ENCODE peak calls at places on chromosomes 5 and 9, in six cellular contexts. T, F, H, P, R and C are unnamed samples.

GRCh38 chr9:137588891-137589290 is 1.4 kb downstream of the ZMYND19 start:
- DNase-seq in F (no peak), P (no peak), T (no peak), R (no peak), H (no peak), C (no peak)

GRCh38 chr9:121736147-121736721 is 84.8 kb downstream of the DAB2IP start:
- DNase-seq in R (peak), F (peak), T (peak), H (peak), P (peak), C (peak)

GRCh38 chr9:112224401-112225289 is 49.5 kb upstream of the SUSD1 start:
- DNase-seq in T (no peak), F (no peak), R (no peak), H (no peak), P (no peak), C (no peak)

GRCh38 chr9:96056221-96056620 is 180.7 kb downstream of the ERCC6L2 start:
- DNase-seq in T (no peak), F (no peak), R (no peak), H (no peak), P (no peak), C (no peak)

GRCh38 chr5:31531543-31531887 is 378 bp downstream of the DROSHA start:
- DNase-seq in T (peak), H (peak), P (no peak), R (no peak), F (no peak), C (peak)

GRCh38 chr9:27165670-27166069 is 56.6 kb downstream of the TEK start:
- DNase-seq in F (no peak), H (no peak), R (peak), T (no peak), P (peak), C (no peak)

GRCh38 chr5:44665101-44665701 is 143.5 kb upstream of the MRPS30 start:
- DNase-seq in H (no peak), T (no peak), F (no peak), R (no peak), P (no peak), C (no peak)

GRCh38 chr5:115262066-115262404 is 642 bp downstream of the PGGT1B start:
- DNase-seq in R (peak), H (no peak), F (no peak), P (no peak), T (no peak), C (no peak)

GRCh38 chr9:100670719-100671118 is 92.8 kb downstream of the CAVIN4 start:
- DNase-seq in T (no peak), F (no peak), H (no peak), R (peak), P (no peak), C (no peak)

GRCh38 chr9:13113201-13113600 is 166.3 kb downstream of the MPDZ start:
- DNase-seq in P (no peak), H (no peak), T (no peak), F (no peak), R (no peak), C (no peak)

GRCh38 chr5:122192883-122193496 is 63.6 kb downstream of the ZNF474 start:
- DNase-seq in P (peak), R (peak), T (peak), H (peak), F (no peak), C (peak)

GRCh38 chr5:117486879-117487391 is 912.3 kb upstream of the SEMA6A start:
- DNase-seq in P (no peak), H (no peak), F (no peak), R (no peak), T (peak), C (no peak)

GRCh38 chr9:79012561-79012960 is 559.2 kb upstream of the TLE4 start:
- DNase-seq in F (no peak), T (no peak), R (peak), H (no peak), P (no peak), C (no peak)

GRCh38 chr9:33263131-33263935 is 1.2 kb downstream of the BAG1 start:
- DNase-seq in F (no peak), H (no peak), T (no peak), R (peak), P (no peak), C (peak)

GRCh38 chr9:135506327-135507103 is 6.0 kb downstream of the MRPS2 start:
- DNase-seq in R (peak), F (no peak), P (no peak), T (no peak), H (peak), C (peak)

GRCh38 chr5:77311217-77311571 is 100.7 kb downstream of the PDE8B start:
- DNase-seq in F (no peak), P (no peak), H (no peak), R (no peak), T (no peak), C (no peak)

GRCh38 chr5:24385070-24385469 is 259.7 kb downstream of the CDH10 start:
- DNase-seq in F (no peak), R (no peak), T (no peak), P (no peak), H (no peak), C (no peak)

GRCh38 chr5:165029471-165029870 is 1524.1 kb downstream of the MAT2B start:
- DNase-seq in H (peak), F (no peak), T (peak), P (no peak), R (peak), C (no peak)

DNA sequence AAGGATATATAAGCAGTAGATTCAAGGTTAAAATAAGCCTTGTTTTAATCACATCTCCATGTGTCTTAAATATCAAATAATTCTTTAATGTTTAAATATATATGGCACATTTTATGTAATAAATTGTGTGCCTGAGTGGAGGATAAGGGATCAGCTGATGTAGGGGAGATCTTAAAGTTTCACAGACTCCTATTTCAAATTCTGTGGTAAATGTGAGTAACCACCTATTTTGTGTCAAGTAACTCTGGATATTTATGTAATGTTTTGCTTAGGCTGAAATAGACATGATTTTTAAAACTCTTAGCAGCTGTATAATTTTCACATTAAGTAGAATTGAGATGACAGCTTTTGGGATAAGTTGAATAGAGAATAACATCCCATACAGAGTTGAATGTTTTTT is 41.3 kb upstream of the ITGA2 start:
- DNase-seq in P (no peak), H (no peak), T (no peak), F (no peak), R (no peak), C (no peak)
- TF ChIP-seq CTCF in P (no peak), H (no peak), T (no peak), F (no peak), R (no peak), C (no peak)

GRCh38 chr5:134100283-134101011 is 14.0 kb upstream of the TCF7 start:
- DNase-seq in H (no peak), R (peak), T (peak), P (no peak), F (no peak), C (no peak)

GRCh38 chr5:134103397-134103796 is 11.1 kb upstream of the TCF7 start:
- DNase-seq in F (no peak), P (no peak), T (no peak), H (no peak), R (no peak), C (no peak)

GRCh38 chr5:134099939-134100282 is 14.6 kb upstream of the TCF7 start:
- DNase-seq in P (no peak), R (no peak), T (no peak), H (no peak), F (no peak), C (no peak)

GRCh38 chr5:134103998-134104612 is 10.4 kb upstream of the TCF7 start:
- DNase-seq in R (no peak), F (no peak), P (no peak), T (no peak), H (no peak), C (no peak)

DNA sequence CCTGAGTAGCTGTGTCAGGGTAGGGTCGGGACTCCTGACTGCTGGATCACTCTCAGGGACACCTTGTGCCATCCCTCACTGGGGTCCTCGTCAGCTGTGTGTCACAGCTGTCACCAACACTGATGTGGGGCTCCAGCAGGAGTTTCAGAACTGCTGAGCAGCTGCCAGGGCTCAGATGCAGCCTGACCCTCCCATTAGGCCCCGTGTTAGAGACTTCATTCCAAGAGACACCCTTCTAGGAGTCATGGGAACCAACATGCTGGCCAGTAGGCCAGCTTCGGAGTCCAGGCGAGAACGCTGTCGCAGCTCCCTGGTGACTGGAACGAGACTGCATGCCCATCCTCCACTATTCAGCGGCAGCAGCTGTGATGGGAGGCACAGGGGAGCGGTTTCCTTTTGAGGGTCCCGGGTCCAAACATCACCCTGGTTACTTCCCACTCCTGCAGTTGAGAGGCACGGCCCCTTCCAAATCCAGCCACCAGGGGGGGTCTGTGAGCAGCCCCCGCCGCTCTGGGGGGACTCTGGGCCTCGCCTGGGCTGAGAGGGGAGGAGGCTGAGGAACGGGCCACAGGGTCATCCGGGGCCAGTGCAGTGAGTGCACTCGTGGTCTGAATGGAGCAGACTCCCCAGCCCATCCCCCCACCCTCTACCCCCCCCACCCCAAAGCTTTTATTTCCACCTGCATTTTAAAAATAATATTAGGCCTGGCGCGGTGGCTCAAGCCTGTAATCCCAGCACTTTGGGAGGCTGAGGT is 12.6 kb upstream of the TCF7 start:
- DNase-seq in P (peak), F (no peak), T (peak), H (peak), R (peak), C (peak)
- TF ChIP-seq CTCF in P (peak), F (peak), T (peak), H (peak), R (peak), C (peak)

GRCh38 chr5:78627766-78628165 is 20.8 kb downstream of the LHFPL2 start:
- DNase-seq in P (no peak), T (no peak), R (no peak), F (no peak), H (no peak), C (no peak)

GRCh38 chr5:78626009-78626571 is 22.5 kb downstream of the LHFPL2 start:
- DNase-seq in H (no peak), P (no peak), T (no peak), F (no peak), R (no peak), C (no peak)

GRCh38 chr5:78624992-78625391 is 23.6 kb downstream of the LHFPL2 start:
- DNase-seq in F (no peak), T (no peak), R (no peak), H (no peak), P (no peak), C (no peak)

GRCh38 chr5:78628260-78629024 is 20.1 kb downstream of the LHFPL2 start:
- DNase-seq in H (peak), T (no peak), P (no peak), F (no peak), R (no peak), C (no peak)

GRCh38 chr5:78627175-78627574 is 21.4 kb downstream of the LHFPL2 start:
- DNase-seq in P (no peak), R (no peak), T (no peak), F (no peak), H (no peak), C (no peak)
- TF ChIP-seq CTCF in P (peak), R (peak), T (no peak), F (peak), H (no peak), C (peak)

GRCh38 chr9:35728041-35728971 is 3.7 kb downstream of the TLN1 start:
- DNase-seq in R (peak), F (peak), H (peak), P (no peak), T (no peak), C (peak)

GRCh38 chr9:35727676-35728040 is 4.3 kb downstream of the TLN1 start:
- DNase-seq in T (no peak), F (no peak), R (no peak), H (no peak), P (no peak), C (no peak)

GRCh38 chr9:35725362-35725761 is 6.6 kb downstream of the TLN1 start:
- DNase-seq in F (no peak), T (no peak), P (no peak), H (no peak), R (peak), C (no peak)

GRCh38 chr9:35729101-35729500 is 2.9 kb downstream of the TLN1 start:
- DNase-seq in R (no peak), P (no peak), T (no peak), H (no peak), F (no peak), C (no peak)

DNA sequence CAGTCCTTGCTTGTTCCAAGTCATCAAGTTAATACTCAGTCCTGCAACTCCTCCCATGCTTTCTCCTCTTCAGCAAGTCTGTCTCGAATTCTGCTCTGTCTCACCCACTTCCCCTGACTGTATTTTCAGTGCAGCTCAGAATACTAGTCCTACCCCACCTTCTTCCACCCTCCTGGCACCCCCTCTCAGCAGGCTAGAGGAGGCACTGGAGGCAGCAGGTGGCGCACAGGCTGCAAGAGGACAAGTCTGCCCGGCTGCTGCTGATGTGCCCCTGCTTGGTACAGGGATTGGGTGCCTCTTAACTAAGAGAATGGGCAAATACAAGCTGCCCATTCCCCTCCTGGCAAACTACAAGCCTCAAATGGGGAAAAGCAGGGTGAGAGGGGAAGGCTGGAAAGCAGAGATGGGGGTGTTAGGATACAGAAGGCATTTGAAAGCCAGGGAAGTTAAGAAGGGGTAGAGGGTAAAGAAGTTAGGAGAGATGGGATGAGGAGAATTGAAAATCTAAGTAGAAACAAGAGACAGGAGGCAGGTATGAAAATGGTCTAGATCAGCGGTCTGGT is 5.0 kb downstream of the TLN1 start:
- DNase-seq in P (no peak), F (no peak), H (no peak), R (peak), T (no peak), C (no peak)
- TF ChIP-seq CTCF in P (no peak), F (no peak), H (no peak), R (no peak), T (no peak), C (no peak)

DNA sequence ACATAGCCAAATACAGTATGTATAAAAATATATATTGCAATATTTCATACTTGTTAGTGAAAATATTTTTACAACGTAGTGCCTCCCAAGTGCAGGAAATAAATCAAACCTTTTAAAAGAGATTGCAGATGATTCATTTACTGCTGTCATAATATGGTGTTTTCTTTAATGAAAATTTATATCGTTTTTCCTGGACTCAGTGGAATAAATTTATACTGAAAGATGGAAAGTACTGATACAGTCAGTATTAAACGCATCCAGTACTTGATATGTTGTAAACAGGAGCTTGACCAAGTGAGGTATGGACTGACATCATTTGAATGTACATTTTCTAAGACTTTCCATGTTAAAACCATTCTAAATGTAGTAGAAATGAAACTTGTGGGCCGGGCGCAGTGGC is 143.4 kb upstream of the ZNF608 start:
- DNase-seq in H (no peak), T (no peak), P (no peak), F (no peak), R (no peak), C (no peak)
- TF ChIP-seq CTCF in H (no peak), T (no peak), P (no peak), F (no peak), R (no peak), C (no peak)

GRCh38 chr9:99000480-99001395 is 57.0 kb downstream of the COL15A1 start:
- DNase-seq in P (no peak), F (no peak), H (peak), R (peak), T (peak), C (peak)

GRCh38 chr9:99001892-99002291 is 58.2 kb downstream of the COL15A1 start:
- DNase-seq in F (no peak), P (no peak), T (no peak), R (peak), H (no peak), C (no peak)

GRCh38 chr9:98997580-98997979 is 53.9 kb downstream of the COL15A1 start:
- DNase-seq in T (no peak), H (no peak), R (no peak), F (no peak), P (no peak), C (no peak)

GRCh38 chr9:98998441-98999151 is 54.9 kb downstream of the COL15A1 start:
- DNase-seq in T (peak), P (peak), H (peak), R (peak), F (peak), C (peak)

DNA sequence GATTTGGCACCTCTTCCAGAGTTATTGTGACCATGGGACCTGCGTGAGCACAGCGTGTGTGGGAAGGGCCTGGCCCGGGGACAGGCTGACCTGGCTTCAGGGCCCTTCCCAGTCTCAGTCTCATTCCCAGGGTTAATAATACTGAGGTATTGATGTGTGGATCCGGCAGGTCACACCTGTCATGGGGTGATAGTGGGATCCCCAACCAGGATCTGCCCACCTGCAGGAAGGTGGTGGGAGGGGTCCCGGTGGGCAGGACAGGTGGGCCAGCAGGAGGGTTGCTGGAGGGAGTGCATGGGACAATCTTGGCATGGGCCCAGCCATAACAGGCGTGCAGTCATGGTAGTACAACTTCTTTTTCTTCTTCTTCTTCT is 55.4 kb downstream of the COL15A1 start:
- DNase-seq in P (no peak), R (no peak), F (no peak), T (no peak), H (no peak), C (no peak)
- TF ChIP-seq CTCF in P (no peak), R (no peak), F (no peak), T (peak), H (no peak), C (peak)

GRCh38 chr9:21096172-21096900 is 18.6 kb upstream of the IFNB1 start:
- DNase-seq in H (no peak), R (no peak), F (no peak), T (peak), P (no peak), C (no peak)
- TF ChIP-seq CTCF in H (no peak), R (no peak), F (no peak), T (no peak), P (no peak), C (no peak)

DNA sequence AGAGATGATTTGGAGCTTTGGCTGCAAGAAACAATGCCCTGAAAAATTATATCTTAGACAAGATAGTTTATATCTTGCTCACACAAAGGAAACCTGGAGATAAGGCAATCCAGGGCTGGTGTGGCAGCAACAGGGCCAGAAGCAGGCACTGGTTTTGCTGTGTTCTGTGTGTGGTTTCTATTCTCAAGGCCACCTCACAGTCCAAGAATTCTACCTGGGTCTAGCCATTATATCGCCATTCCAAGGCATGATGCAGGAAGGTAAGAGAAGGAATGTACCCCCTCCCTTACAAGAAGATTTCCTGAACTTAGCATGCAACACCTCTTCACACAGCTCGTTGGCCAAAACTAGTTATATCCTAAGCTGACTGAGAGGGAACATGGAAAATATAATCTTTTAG is 74.5 kb upstream of the MEGF10 start:
- DNase-seq in H (no peak), F (no peak), R (no peak), P (no peak), T (no peak), C (no peak)
- TF ChIP-seq CTCF in H (no peak), F (no peak), R (no peak), P (no peak), T (no peak), C (no peak)

DNA sequence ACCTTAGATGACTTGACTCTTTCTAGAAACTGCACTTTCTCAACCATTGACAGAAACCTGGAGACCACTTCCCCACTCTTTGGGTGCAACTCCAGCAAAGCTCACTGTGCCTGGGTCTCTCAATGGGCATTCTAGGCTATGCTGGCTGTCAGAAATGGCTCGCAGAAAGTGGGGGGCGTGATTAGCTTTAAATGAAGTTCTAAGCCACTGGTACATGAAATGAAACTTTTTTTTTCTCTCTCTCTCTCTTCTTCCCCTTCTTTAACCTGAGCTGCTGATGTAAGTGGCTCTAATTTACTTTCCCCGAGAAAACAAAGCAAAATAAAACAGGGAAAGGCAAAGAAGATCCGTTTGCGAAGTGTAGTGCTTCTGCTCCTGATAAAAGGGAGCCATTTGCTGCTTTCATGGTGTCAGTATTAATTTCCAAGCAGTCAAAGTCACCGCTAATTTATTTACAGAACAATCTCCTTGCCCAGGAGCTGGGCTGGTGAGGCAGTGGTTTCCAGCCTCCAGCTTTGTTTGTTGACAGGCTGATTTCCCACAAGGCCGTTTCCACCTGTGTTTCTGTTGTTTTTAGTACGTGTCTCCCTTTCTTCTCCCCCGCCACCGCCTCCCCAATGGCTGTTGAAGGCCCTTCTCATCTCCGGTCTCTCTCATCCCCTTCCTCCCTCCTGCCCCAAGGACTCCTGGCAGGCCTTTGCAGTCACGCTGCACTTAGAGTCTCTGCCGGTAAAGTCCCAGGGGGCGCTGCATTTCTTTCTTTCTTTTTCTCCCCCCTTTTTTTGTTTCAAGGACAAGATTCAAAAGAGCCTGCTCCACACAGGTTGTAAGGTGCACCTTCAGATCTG is 422.9 kb downstream of the EBF1 start:
- DNase-seq in T (no peak), F (no peak), R (peak), H (peak), P (no peak), C (no peak)
- TF ChIP-seq CTCF in T (no peak), F (no peak), R (peak), H (peak), P (peak), C (peak)